ENCODE peak calls at places on chromosome 9, in six cellular contexts. Q is progenitor cell of endocrine pancreas; X is activated T-helper 1 cell treated with anti-CD3 and anti-CD28 coated beads, Interleukin-2, amount 50 U/mL, for 16 hours; J is A549; V is WTC11; N is sigmoid colon. Z is an unnamed sample.

GRCh38 chr9:4022435-4023067 is 277.3 kb downstream of the GLIS3 start:
- DNase-seq in Q (no peak), X (no peak), J (peak; percentile 38), V (no peak), N (no peak), Z (no peak)

GRCh38 chr9:79264511-79265448 is 307.0 kb upstream of the TLE4 start:
- DNase-seq in Q (no peak), X (no peak), J (no peak), V (no peak), N (no peak), Z (peak; percentile 30)

GRCh38 chr9:119284118-119284517 is 85.1 kb downstream of the BRINP1 start:
- DNase-seq in Q (no peak), X (no peak), J (peak; percentile 17), V (peak; percentile 38), N (no peak), Z (no peak)

GRCh38 chr9:8401961-8402701 is 602.6 kb upstream of the DMAC1 start:
- DNase-seq in Q (no peak), X (no peak), J (no peak), V (no peak), N (no peak), Z (no peak)

GRCh38 chr9:119898316-119898715 is 529.1 kb upstream of the BRINP1 start:
- DNase-seq in Q (no peak), X (no peak), J (no peak), V (no peak), N (no peak), Z (no peak)

GRCh38 chr9:121599186-121599871 is 52.1 kb upstream of the DAB2IP start:
- DNase-seq in Q (peak; percentile 87), X (no peak), J (peak; percentile 64), V (peak; percentile 94), N (peak; percentile 90), Z (peak; percentile 44)

GRCh38 chr9:126559296-126559695 is 54.4 kb upstream of the LMX1B start:
- DNase-seq in Q (no peak), X (no peak), J (no peak), V (no peak), N (no peak), Z (no peak)

GRCh38 chr9:136686794-136687711 is at the start of gene AGPAT2:
- DNase-seq in Q (no peak), X (peak; percentile 29), J (peak; percentile 70), V (peak; percentile 61), N (peak; percentile 83), Z (peak; percentile 86)

GRCh38 chr9:100354121-100354800 is 1.5 kb upstream of the TEX10 start:
- DNase-seq in Q (no peak), X (no peak), J (no peak), V (no peak), N (no peak), Z (no peak)

GRCh38 chr9:133687856-133688761 is 50.0 kb downstream of the SARDH start:
- DNase-seq in Q (no peak), X (no peak), J (no peak), V (no peak), N (no peak), Z (no peak)

GRCh38 chr9:98807070-98807810 is at the start of gene GALNT12:
- DNase-seq in Q (peak; percentile 25), X (peak; percentile 16), J (peak; percentile 36), V (peak; percentile 67), N (peak; percentile 71), Z (peak; percentile 35)

GRCh38 chr9:137522746-137523455 is 27.3 kb downstream of the PNPLA7 start:
- DNase-seq in Q (no peak), X (no peak), J (no peak), V (no peak), N (no peak), Z (no peak)

GRCh38 chr9:94613003-94613402 is 19.4 kb upstream of the FBP2 start:
- DNase-seq in Q (no peak), X (no peak), J (no peak), V (no peak), N (no peak), Z (no peak)

GRCh38 chr9:137691648-137692357 is 73.0 kb downstream of the EHMT1 start:
- DNase-seq in Q (no peak), X (no peak), J (no peak), V (no peak), N (no peak), Z (no peak)

GRCh38 chr9:93304574-93305496 is 120.9 kb downstream of the WNK2 start:
- DNase-seq in Q (peak; percentile 56), X (no peak), J (peak; percentile 60), V (peak; percentile 78), N (peak; percentile 81), Z (peak; percentile 41)

GRCh38 chr9:87141124-87141523 is 193.8 kb upstream of the GAS1 start:
- DNase-seq in Q (no peak), X (no peak), J (no peak), V (no peak), N (no peak), Z (no peak)

GRCh38 chr9:91162784-91163440 is 198.8 kb downstream of the AUH start:
- DNase-seq in Q (no peak), X (no peak), J (no peak), V (no peak), N (no peak), Z (peak; percentile 35)

GRCh38 chr9:78533500-78533899 is 236.6 kb downstream of the PSAT1 start:
- DNase-seq in Q (no peak), X (no peak), J (no peak), V (no peak), N (no peak), Z (no peak)

GRCh38 chr9:22008662-22009562 is at the start of gene CDKN2B:
- DNase-seq in Q (peak; percentile 93), X (peak; percentile 39), J (no peak), V (peak; percentile 96), N (peak; percentile 97), Z (peak; percentile 93)

GRCh38 chr9:75892168-75892901 is 1.9 kb downstream of the PCSK5 start:
- DNase-seq in Q (peak; percentile 16), X (no peak), J (peak; percentile 22), V (peak; percentile 59), N (peak; percentile 71), Z (peak; percentile 82)

GRCh38 chr9:114246558-114246957 is 76.3 kb upstream of the ORM1 start:
- DNase-seq in Q (no peak), X (no peak), J (no peak), V (no peak), N (no peak), Z (no peak)

GRCh38 chr9:137454145-137454505 is 5.0 kb downstream of the NSMF start:
- DNase-seq in Q (no peak), X (no peak), J (no peak), V (peak; percentile 81), N (peak; percentile 88), Z (no peak)

GRCh38 chr9:134982311-134982710 is 64.6 kb upstream of the FCN1 start:
- DNase-seq in Q (no peak), X (no peak), J (no peak), V (no peak), N (peak; percentile 39), Z (no peak)

GRCh38 chr9:97564291-97565175 is 63.1 kb downstream of the TMOD1 start:
- DNase-seq in Q (no peak), X (no peak), J (peak; percentile 19), V (no peak), N (peak; percentile 71), Z (peak; percentile 53)

GRCh38 chr9:79684059-79684458 is 112.3 kb downstream of the TLE4 start:
- DNase-seq in Q (no peak), X (no peak), J (no peak), V (no peak), N (no peak), Z (no peak)

GRCh38 chr9:108241384-108241783 is 614.4 kb downstream of the ACTL7B start:
- DNase-seq in Q (no peak), X (no peak), J (no peak), V (no peak), N (no peak), Z (no peak)

GRCh38 chr9:116482740-116483139 is 204.4 kb upstream of the TRIM32 start:
- DNase-seq in Q (no peak), X (no peak), J (no peak), V (peak; percentile 45), N (no peak), Z (no peak)